ENCODE peak calls at places on chromosomes 16 and 17, in six cellular contexts. U, N, F, Y, K and R are unnamed samples.

GRCh38 chr17:20234266-20234665 is 225.1 kb downstream of the SPECC1 start:
- DNase-seq in U (no peak), N (no peak), F (no peak), Y (no peak), K (no peak), R (no peak)

GRCh38 chr16:80804451-80805383 is at the start of gene CDYL2:
- DNase-seq in U (no peak), N (peak; percentile 4), F (no peak), Y (peak; percentile 58), K (peak; percentile 51), R (peak; percentile 11)

GRCh38 chr17:20706752-20707372 is 127.3 kb downstream of the CDRT15L2 start:
- DNase-seq in U (no peak), N (no peak), F (no peak), Y (no peak), K (no peak), R (peak; percentile 15)

GRCh38 chr17:19553036-19553435 is 19.4 kb downstream of the SLC47A1 start:
- DNase-seq in U (no peak), N (no peak), F (no peak), Y (no peak), K (no peak), R (no peak)

GRCh38 chr16:72400257-72401078 is 228.5 kb upstream of the PMFBP1 start:
- DNase-seq in U (peak; percentile 73), N (peak; percentile 63), F (peak; percentile 23), Y (no peak), K (peak; percentile 82), R (peak; percentile 59)

GRCh38 chr16:87540072-87540976 is 47.5 kb upstream of the ZCCHC14 start:
- DNase-seq in U (no peak), N (no peak), F (no peak), Y (no peak), K (no peak), R (no peak)

GRCh38 chr16:75304521-75305363 is 53.3 kb upstream of the BCAR1 start:
- DNase-seq in U (peak; percentile 98), N (no peak), F (peak; percentile 56), Y (peak; percentile 35), K (peak; percentile 93), R (peak; percentile 80)

GRCh38 chr17:14289162-14289561 is 11.7 kb upstream of the HS3ST3B1 start:
- DNase-seq in U (peak; percentile 28), N (no peak), F (no peak), Y (no peak), K (no peak), R (peak; percentile 27)

GRCh38 chr17:19991252-19991885 is 13.7 kb upstream of the AKAP10 start:
- DNase-seq in U (no peak), N (no peak), F (no peak), Y (no peak), K (no peak), R (peak; percentile 16)

DNA sequence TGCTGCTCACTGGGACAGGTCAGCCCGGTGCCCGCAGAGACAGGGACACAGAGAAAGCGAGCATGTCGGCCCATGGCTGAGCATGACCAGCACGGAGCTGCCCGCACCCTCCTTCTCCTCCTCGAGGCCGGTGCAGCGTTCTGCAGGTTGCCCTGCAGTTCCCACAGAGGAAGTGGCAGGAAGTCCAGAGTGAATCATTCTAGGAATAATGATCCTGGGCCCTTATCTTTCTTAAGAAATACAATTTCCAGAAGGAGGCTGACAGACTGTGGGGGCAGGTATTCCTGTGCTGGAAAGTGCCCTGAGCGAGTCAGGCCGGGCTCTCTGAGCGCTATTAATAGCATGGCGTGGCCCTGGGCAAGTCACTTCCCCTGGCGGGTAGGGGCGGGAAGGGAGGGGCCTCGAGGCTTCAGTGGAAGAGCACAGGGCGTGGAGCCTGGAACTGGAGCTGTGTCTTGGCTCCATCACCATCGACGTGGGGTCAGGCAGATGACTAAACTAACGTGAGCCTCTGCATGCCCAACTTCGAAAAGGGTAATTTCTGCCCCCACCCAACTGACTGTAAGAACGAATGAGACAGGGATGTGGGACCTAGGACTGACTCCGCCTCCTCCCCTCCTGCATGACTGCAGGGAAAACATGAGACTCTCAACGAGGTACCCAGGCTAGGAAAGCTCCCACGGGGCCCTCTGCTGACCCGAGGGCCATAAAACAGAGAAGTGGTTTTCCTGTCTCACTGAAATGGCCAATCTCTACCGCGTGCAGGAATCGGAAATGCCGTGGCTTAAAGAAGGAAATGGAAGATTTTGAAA is 9.8 kb downstream of the TMEM204 start:
- DNase-seq in U (peak; percentile 87), N (no peak), F (peak; percentile 76), Y (peak; percentile 81), K (peak; percentile 91), R (peak; percentile 66)
- TF ChIP-seq CTCF in U (no peak), N (no peak), F (no peak), Y (no peak), K (no peak), R (no peak)

DNA sequence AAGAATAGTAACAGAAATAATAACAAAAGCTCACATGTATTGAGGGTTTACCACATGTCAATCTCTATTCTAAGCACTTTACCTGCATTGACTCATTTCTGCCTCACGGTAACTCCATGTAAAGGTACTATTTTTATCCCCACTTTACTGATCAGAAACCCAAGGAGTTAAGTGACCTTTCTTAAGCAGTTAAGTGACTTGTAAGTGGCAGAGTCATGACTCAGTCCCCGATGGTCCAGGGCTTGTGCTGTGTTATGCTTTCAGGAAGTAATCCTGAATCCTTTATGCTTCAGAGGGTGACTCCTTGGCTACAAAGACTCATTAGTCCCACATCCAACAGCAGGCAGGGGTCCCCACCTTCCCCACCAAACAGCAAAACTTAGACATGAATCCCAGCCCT is 66.5 kb downstream of the MRM1 start:
- DNase-seq in U (no peak), N (no peak), F (no peak), Y (no peak), K (no peak), R (no peak)
- TF ChIP-seq CTCF in U (no peak), N (no peak), F (no peak), Y (no peak), K (no peak), R (no peak)

GRCh38 chr17:44008205-44008909 is 3.9 kb downstream of the NAGS start:
- DNase-seq in U (no peak), N (no peak), F (no peak), Y (no peak), K (no peak), R (no peak)
- TF ChIP-seq CTCF in U (no peak), N (no peak), F (no peak), Y (no peak), K (no peak), R (no peak)

GRCh38 chr17:11986939-11987329 is 10.3 kb downstream of the ZNF18 start:
- DNase-seq in U (peak; percentile 67), N (no peak), F (no peak), Y (no peak), K (peak; percentile 73), R (peak; percentile 61)
- TF ChIP-seq CTCF in U (peak; percentile 58), N (peak; percentile 77), F (peak; percentile 65), Y (peak; percentile 23), K (peak; percentile 47), R (peak; percentile 69)

GRCh38 chr16:878071-878784 is 77.7 kb upstream of the GNG13 start:
- DNase-seq in U (no peak), N (no peak), F (no peak), Y (no peak), K (no peak), R (no peak)
- TF ChIP-seq CTCF in U (no peak), N (no peak), F (no peak), Y (no peak), K (no peak), R (no peak)